ENCODE peak calls at places on chromosomes 13 and 19, in ten cellular contexts. Z, T, K, W, B, N, E, Y, L and X are unnamed samples.

GRCh38 chr13:46850214-46850613 is 46.6 kb downstream of the HTR2A start:
- DNase-seq in Y (no peak), B (no peak), L (no peak), K (no peak), W (no peak), E (no peak), Z (no peak), T (no peak), N (no peak), X (no peak)

GRCh38 chr13:111388851-111389500 is 68.5 kb downstream of the TEX29 start:
- DNase-seq in Z (no peak), Y (no peak), T (no peak), W (no peak), N (no peak), K (no peak), L (peak), E (no peak), B (no peak), X (no peak)

GRCh38 chr19:38318595-38319142 is 976 bp upstream of the KCNK6 start:
- DNase-seq in Y (no peak), N (no peak), L (no peak), K (no peak), Z (no peak), B (no peak), T (no peak), E (no peak), W (no peak), X (no peak)

GRCh38 chr19:42095814-42096230 is 19.9 kb downstream of the ZNF574 start:
- DNase-seq in B (no peak), L (no peak), N (no peak), T (no peak), Z (no peak), K (no peak), W (no peak), E (no peak), Y (no peak), X (no peak)

GRCh38 chr13:110388141-110388943 is 81.3 kb downstream of the COL4A2 start:
- DNase-seq in Y (no peak), W (no peak), T (no peak), L (no peak), N (no peak), K (no peak), E (peak), Z (no peak), B (no peak), X (no peak)

GRCh38 chr19:51799998-51800848 is 5.3 kb downstream of the FPR3 start:
- DNase-seq in W (no peak), Y (no peak), B (no peak), T (no peak), E (peak), K (no peak), Z (peak), N (no peak), L (no peak), X (no peak)

GRCh38 chr13:80955487-80955886 is 614.6 kb upstream of the SPRY2 start:
- DNase-seq in W (no peak), K (no peak), L (no peak), E (no peak), Y (no peak), B (no peak), N (no peak), T (no peak), Z (no peak), X (no peak)

GRCh38 chr19:13964776-13965175 is 12.5 kb downstream of the DCAF15 start:
- DNase-seq in N (no peak), Z (no peak), E (no peak), Y (no peak), B (no peak), L (no peak), W (no peak), K (no peak), T (no peak), X (no peak)

GRCh38 chr19:9956956-9957355 is 20.6 kb upstream of the OLFM2 start:
- DNase-seq in T (no peak), Z (no peak), L (no peak), N (no peak), K (no peak), Y (no peak), B (no peak), W (no peak), E (no peak), X (no peak)

GRCh38 chr13:45441633-45442032 is 23.1 kb upstream of the COG3 start:
- DNase-seq in B (no peak), T (no peak), Z (no peak), W (no peak), L (no peak), N (no peak), E (peak), Y (no peak), K (no peak), X (no peak)

GRCh38 chr13:109698779-109699178 is 87.6 kb downstream of the IRS2 start:
- DNase-seq in K (no peak), N (no peak), L (no peak), T (no peak), E (peak), W (no peak), B (no peak), Z (no peak), Y (no peak), X (no peak)

GRCh38 chr13:35157143-35157755 is 215.2 kb downstream of the NBEA start:
- DNase-seq in L (no peak), Y (peak), Z (no peak), B (no peak), K (no peak), W (no peak), E (peak), N (no peak), T (no peak), X (no peak)

GRCh38 chr19:6423499-6424189 is 967 bp downstream of the KHSRP start:
- DNase-seq in K (no peak), W (no peak), E (peak), Y (peak), N (peak), L (no peak), Z (no peak), B (peak), T (no peak), X (no peak)

GRCh38 chr19:34364830-34365462 is at the start of gene GPI:
- DNase-seq in Y (peak), B (peak), W (peak), E (peak), N (peak), K (peak), Z (no peak), L (peak), T (peak), X (peak)

GRCh38 chr13:112725346-112726017 is 35.6 kb downstream of the ATP11A start:
- DNase-seq in Y (no peak), L (no peak), W (no peak), E (no peak), N (no peak), B (peak), Z (no peak), T (no peak), K (no peak), X (no peak)

GRCh38 chr19:57888494-57889231 is at the start of gene ZNF814:
- DNase-seq in Z (peak), B (peak), Y (peak), T (peak), N (peak), W (peak), E (peak), L (peak), K (no peak), X (peak)

GRCh38 chr13:97627566-97627965 is 193.6 kb downstream of the RAP2A start:
- DNase-seq in Y (no peak), Z (no peak), W (no peak), B (no peak), L (no peak), N (no peak), T (no peak), E (peak), K (peak), X (no peak)

GRCh38 chr19:34688592-34688991 is 11.1 kb downstream of the ZNF302 start:
- DNase-seq in K (no peak), L (no peak), Y (no peak), E (no peak), T (no peak), N (no peak), B (no peak), Z (no peak), W (no peak), X (no peak)

GRCh38 chr13:59458908-59459579 is 704.7 kb downstream of the DIAPH3 start:
- DNase-seq in L (no peak), K (no peak), N (no peak), B (peak), Y (no peak), E (peak), Z (no peak), T (no peak), W (no peak), X (no peak)

GRCh38 chr19:2534374-2535050 is 58.6 kb downstream of the GADD45B start:
- DNase-seq in W (no peak), Y (no peak), T (no peak), Z (no peak), L (no peak), N (no peak), B (peak), K (no peak), E (peak), X (no peak)

GRCh38 chr13:53743906-53744305 is 715.3 kb downstream of the OLFM4 start:
- DNase-seq in B (no peak), K (no peak), T (no peak), E (no peak), L (no peak), Y (no peak), W (no peak), N (no peak), Z (no peak), X (no peak)

GRCh38 chr19:3482507-3483225 is 575 bp downstream of the SMIM44 start:
- DNase-seq in T (no peak), Y (no peak), W (no peak), L (no peak), N (no peak), E (no peak), Z (no peak), K (no peak), B (no peak), X (no peak)

GRCh38 chr19:5149508-5149907 is 180.6 kb downstream of the KDM4B start:
- DNase-seq in T (no peak), E (no peak), K (no peak), B (peak), L (no peak), Z (no peak), Y (no peak), W (no peak), N (no peak), X (no peak)

GRCh38 chr19:50147462-50148423 is 15.3 kb downstream of the IZUMO2 start:
- DNase-seq in T (peak), K (peak), Z (peak), N (peak), L (peak), W (peak), Y (peak), E (peak), B (peak), X (peak)

GRCh38 chr19:1906985-1907562 is 1.9 kb downstream of the ADAT3 start:
- DNase-seq in T (no peak), Y (no peak), L (no peak), K (no peak), B (no peak), N (no peak), W (no peak), Z (no peak), E (no peak), X (no peak)

GRCh38 chr19:5444431-5444830 is 10.8 kb upstream of the ZNRF4 start:
- DNase-seq in B (no peak), T (no peak), Z (no peak), E (no peak), W (no peak), Y (no peak), N (no peak), L (no peak), K (no peak), X (no peak)

GRCh38 chr13:107993239-107993948 is 221.9 kb downstream of the LIG4 start:
- DNase-seq in W (no peak), Y (no peak), Z (no peak), B (no peak), K (no peak), N (no peak), E (no peak), T (no peak), L (no peak), X (no peak)

GRCh38 chr13:38180100-38180499 is 169.6 kb upstream of the UFM1 start:
- DNase-seq in E (peak), L (no peak), Z (no peak), T (no peak), N (no peak), W (no peak), Y (no peak), B (no peak), K (no peak), X (no peak)

GRCh38 chr13:99496322-99497142 is 4.7 kb upstream of the TM9SF2 start:
- DNase-seq in B (peak), T (peak), K (peak), Z (no peak), L (peak), Y (no peak), W (no peak), N (peak), E (peak), X (peak)

GRCh38 chr19:1868971-1869370 is 5.6 kb upstream of the KLF16 start:
- DNase-seq in K (no peak), L (no peak), Z (no peak), E (no peak), W (no peak), T (no peak), B (no peak), Y (no peak), N (no peak), X (no peak)

GRCh38 chr19:31448221-31448657 is 99.0 kb upstream of the TSHZ3 start:
- DNase-seq in T (no peak), L (no peak), N (no peak), B (no peak), Z (no peak), W (no peak), E (peak), Y (no peak), K (no peak), X (no peak)

GRCh38 chr19:34184880-34185491 is 12.7 kb downstream of the LSM14A start:
- DNase-seq in B (no peak), W (no peak), T (no peak), L (no peak), E (no peak), K (no peak), Z (no peak), Y (no peak), N (peak), X (no peak)

GRCh38 chr19:50173144-50173543 is 10.1 kb upstream of the IZUMO2 start:
- DNase-seq in T (no peak), L (no peak), N (no peak), E (no peak), K (no peak), Z (no peak), B (no peak), W (no peak), Y (no peak), X (no peak)

GRCh38 chr13:23643828-23644419 is 73.7 kb downstream of the TNFRSF19 start:
- DNase-seq in B (no peak), Z (no peak), W (no peak), K (no peak), E (peak), N (no peak), L (no peak), Y (no peak), T (no peak), X (no peak)

GRCh38 chr19:12723643-12724426 is at the start of gene TNPO2:
- DNase-seq in B (peak), L (peak), K (no peak), T (peak), N (peak), Y (peak), Z (no peak), W (peak), E (peak), X (no peak)

GRCh38 chr13:113457510-113457909 is 4.2 kb upstream of the ADPRHL1 start:
- DNase-seq in N (no peak), T (no peak), E (no peak), K (no peak), B (no peak), Z (no peak), L (no peak), W (no peak), Y (no peak), X (no peak)

GRCh38 chr19:947707-948533 is 22.1 kb downstream of the ARID3A start:
- DNase-seq in T (no peak), L (no peak), E (no peak), K (no peak), Z (no peak), N (no peak), W (no peak), B (peak), Y (no peak), X (no peak)

GRCh38 chr13:112750570-112750969 is 60.7 kb downstream of the ATP11A start:
- DNase-seq in E (no peak), Z (no peak), B (peak), T (no peak), N (no peak), W (no peak), L (no peak), K (no peak), Y (no peak), X (no peak)